ENCODE peak calls at places on chromosome 11, in ten cellular contexts. N is hippocampal formation, W is posterior cingulate gyrus, B is BJ, O is colonic mucosa, X is NCI-H774, R is neural crest cell, Y is renal cortical epithelial cell, D is AG08395, S is iPS-NIHi11. I is an unnamed sample.

GRCh38 chr11:78207532-78208256 is 19.0 kb downstream of the USP35 start:
- DNase-seq in N (no peak), W (no peak), B (no peak), O (no peak), X (no peak), R (no peak), Y (no peak), D (no peak), S (no peak), I (no peak)

GRCh38 chr11:129331217-129331616 is 44.4 kb upstream of the BARX2 start:
- DNase-seq in N (no peak), W (no peak), B (no peak), O (peak), X (no peak), R (no peak), Y (no peak), D (no peak), S (no peak), I (no peak)

GRCh38 chr11:22688914-22689313 is 22.5 kb downstream of the GAS2 start:
- DNase-seq in N (no peak), W (no peak), B (no peak), O (no peak), X (no peak), R (no peak), Y (no peak), D (no peak), S (no peak), I (no peak)

GRCh38 chr11:1871531-1871930 is 18.6 kb downstream of the LSP1 start:
- DNase-seq in N (no peak), W (no peak), B (no peak), O (no peak), X (no peak), R (no peak), Y (no peak), D (no peak), S (no peak), I (no peak)

GRCh38 chr11:58912124-58912523 is 27.2 kb upstream of the GLYATL1 start:
- DNase-seq in N (no peak), W (no peak), B (no peak), O (no peak), X (no peak), R (no peak), Y (peak), D (no peak), S (no peak), I (no peak)

GRCh38 chr11:117733311-117733710 is 63.7 kb downstream of the DSCAML1 start:
- DNase-seq in N (no peak), W (no peak), B (no peak), O (no peak), X (no peak), R (no peak), Y (no peak), D (no peak), S (no peak), I (no peak)

GRCh38 chr11:414333-414857 is 404 bp downstream of the SIGIRR start:
- DNase-seq in N (no peak), W (no peak), B (no peak), O (no peak), X (no peak), R (no peak), Y (no peak), D (no peak), S (no peak), I (no peak)

GRCh38 chr11:62539238-62539925 is 7.2 kb downstream of the AHNAK start:
- DNase-seq in N (no peak), W (no peak), B (peak), O (peak), X (peak), R (no peak), Y (peak), D (peak), S (peak), I (peak)

GRCh38 chr11:134951305-134951700 is 539.3 kb upstream of the B3GAT1 start:
- DNase-seq in N (peak), W (peak), B (no peak), O (no peak), X (no peak), R (no peak), Y (peak), D (peak), S (no peak), I (no peak)

I was measured in GM13977.